ENCODE peak calls at places on chromosomes 6 and 20, in nine cellular contexts. One of them, this sample, is unnamed.
A peak's percentile ranks its signal among the peaks of the same experiment; 100 is the strongest.

GRCh38 chr6:44064089-44064947 is 62.9 kb downstream of the MRPL14 start:
- DNase-seq in Peyer's patch: no peak
- DNase-seq in esophagus muscularis mucosa: no peak
- DNase-seq in fibroblast of lung: peak; percentile 91
- DNase-seq in fibroblast of pulmonary artery: peak; percentile 99
- DNase-seq in endothelial cell of umbilical vein: peak; percentile 88
- DNase-seq in GM20000: peak; percentile 64
- DNase-seq in GM23338: no peak
- DNase-seq in IMR-90: peak; percentile 100
- DNase-seq in this sample: no peak

GRCh38 chr6:83853968-83854501 is 875 bp downstream of the RIPPLY2 start:
- DNase-seq in Peyer's patch: no peak
- DNase-seq in esophagus muscularis mucosa: no peak
- DNase-seq in fibroblast of lung: no peak
- DNase-seq in fibroblast of pulmonary artery: no peak
- DNase-seq in endothelial cell of umbilical vein: no peak
- DNase-seq in GM20000: no peak
- DNase-seq in GM23338: peak; percentile 72
- DNase-seq in IMR-90: no peak
- DNase-seq in this sample: no peak

GRCh38 chr20:50027611-50028105 is 44.9 kb downstream of the SNAI1 start:
- DNase-seq in Peyer's patch: no peak
- DNase-seq in esophagus muscularis mucosa: no peak
- DNase-seq in fibroblast of lung: peak; percentile 85
- DNase-seq in fibroblast of pulmonary artery: peak; percentile 94
- DNase-seq in endothelial cell of umbilical vein: peak; percentile 95
- DNase-seq in GM20000: no peak
- DNase-seq in GM23338: no peak
- DNase-seq in IMR-90: peak; percentile 92
- DNase-seq in this sample: no peak

GRCh38 chr20:3786126-3786484 is 435 bp downstream of the CENPB start:
- DNase-seq in Peyer's patch: peak; percentile 76
- DNase-seq in esophagus muscularis mucosa: no peak
- DNase-seq in fibroblast of lung: peak; percentile 66
- DNase-seq in fibroblast of pulmonary artery: peak; percentile 70
- DNase-seq in endothelial cell of umbilical vein: peak; percentile 67
- DNase-seq in GM20000: peak; percentile 73
- DNase-seq in GM23338: peak; percentile 55
- DNase-seq in IMR-90: peak; percentile 61
- DNase-seq in this sample: no peak

GRCh38 chr6:108559884-108560462 is 744 bp upstream of the FOXO3 start:
- DNase-seq in Peyer's patch: no peak
- DNase-seq in esophagus muscularis mucosa: peak; percentile 94
- DNase-seq in fibroblast of lung: peak; percentile 81
- DNase-seq in fibroblast of pulmonary artery: peak; percentile 73
- DNase-seq in endothelial cell of umbilical vein: peak; percentile 85
- DNase-seq in GM20000: no peak
- DNase-seq in GM23338: peak; percentile 90
- DNase-seq in IMR-90: peak; percentile 74
- DNase-seq in this sample: no peak

GRCh38 chr6:23980965-23981364 is 145.1 kb upstream of the NRSN1 start:
- DNase-seq in Peyer's patch: no peak
- DNase-seq in esophagus muscularis mucosa: no peak
- DNase-seq in fibroblast of lung: no peak
- DNase-seq in fibroblast of pulmonary artery: no peak
- DNase-seq in endothelial cell of umbilical vein: no peak
- DNase-seq in GM20000: no peak
- DNase-seq in GM23338: no peak
- DNase-seq in IMR-90: no peak
- DNase-seq in this sample: no peak

GRCh38 chr20:37727247-37727956 is 33.6 kb downstream of the CTNNBL1 start:
- DNase-seq in Peyer's patch: no peak
- DNase-seq in esophagus muscularis mucosa: no peak
- DNase-seq in fibroblast of lung: no peak
- DNase-seq in fibroblast of pulmonary artery: no peak
- DNase-seq in endothelial cell of umbilical vein: no peak
- DNase-seq in GM20000: no peak
- DNase-seq in GM23338: no peak
- DNase-seq in IMR-90: no peak
- DNase-seq in this sample: no peak

GRCh38 chr6:158038291-158039177 is 56.9 kb downstream of the SYNJ2 start:
- DNase-seq in Peyer's patch: no peak
- DNase-seq in esophagus muscularis mucosa: no peak
- DNase-seq in fibroblast of lung: no peak
- DNase-seq in fibroblast of pulmonary artery: no peak
- DNase-seq in endothelial cell of umbilical vein: no peak
- DNase-seq in GM20000: no peak
- DNase-seq in GM23338: no peak
- DNase-seq in IMR-90: no peak
- DNase-seq in this sample: no peak

GRCh38 chr6:32815115-32815514 is 1.7 kb downstream of the HLA-DOB start:
- DNase-seq in Peyer's patch: no peak
- DNase-seq in esophagus muscularis mucosa: peak; percentile 45
- DNase-seq in fibroblast of lung: peak; percentile 34
- DNase-seq in fibroblast of pulmonary artery: peak; percentile 8
- DNase-seq in endothelial cell of umbilical vein: no peak
- DNase-seq in GM20000: no peak
- DNase-seq in GM23338: no peak
- DNase-seq in IMR-90: peak; percentile 14
- DNase-seq in this sample: no peak

GRCh38 chr6:170439366-170440351 is 113.4 kb downstream of the PSMB1 start:
- DNase-seq in Peyer's patch: no peak
- DNase-seq in esophagus muscularis mucosa: no peak
- DNase-seq in fibroblast of lung: no peak
- DNase-seq in fibroblast of pulmonary artery: no peak
- DNase-seq in endothelial cell of umbilical vein: no peak
- DNase-seq in GM20000: no peak
- DNase-seq in GM23338: no peak
- DNase-seq in IMR-90: peak; percentile 31
- DNase-seq in this sample: no peak

GRCh38 chr20:60966031-60966430 is 286.0 kb upstream of the CDH4 start:
- DNase-seq in Peyer's patch: no peak
- DNase-seq in esophagus muscularis mucosa: no peak
- DNase-seq in fibroblast of lung: no peak
- DNase-seq in fibroblast of pulmonary artery: no peak
- DNase-seq in endothelial cell of umbilical vein: no peak
- DNase-seq in GM20000: no peak
- DNase-seq in GM23338: no peak
- DNase-seq in IMR-90: no peak
- DNase-seq in this sample: no peak

GRCh38 chr20:50569864-50570836 is 60.0 kb downstream of the PTPN1 start:
- DNase-seq in Peyer's patch: no peak
- DNase-seq in esophagus muscularis mucosa: no peak
- DNase-seq in fibroblast of lung: peak; percentile 59
- DNase-seq in fibroblast of pulmonary artery: peak; percentile 60
- DNase-seq in endothelial cell of umbilical vein: peak; percentile 42
- DNase-seq in GM20000: peak; percentile 74
- DNase-seq in GM23338: peak; percentile 72
- DNase-seq in IMR-90: peak; percentile 37
- DNase-seq in this sample: peak; percentile 20

GRCh38 chr20:55360895-55361294 is 644.4 kb downstream of the CBLN4 start:
- DNase-seq in Peyer's patch: no peak
- DNase-seq in esophagus muscularis mucosa: no peak
- DNase-seq in fibroblast of lung: no peak
- DNase-seq in fibroblast of pulmonary artery: no peak
- DNase-seq in endothelial cell of umbilical vein: no peak
- DNase-seq in GM20000: no peak
- DNase-seq in GM23338: no peak
- DNase-seq in IMR-90: no peak
- DNase-seq in this sample: no peak

GRCh38 chr6:30169658-30170614 is 6.6 kb downstream of the TRIM15 start:
- DNase-seq in Peyer's patch: no peak
- DNase-seq in esophagus muscularis mucosa: peak; percentile 57
- DNase-seq in fibroblast of lung: peak; percentile 63
- DNase-seq in fibroblast of pulmonary artery: peak; percentile 78
- DNase-seq in endothelial cell of umbilical vein: peak; percentile 66
- DNase-seq in GM20000: peak; percentile 77
- DNase-seq in GM23338: peak; percentile 83
- DNase-seq in IMR-90: peak; percentile 49
- DNase-seq in this sample: no peak

GRCh38 chr6:148507774-148508173 is 165.1 kb downstream of the SASH1 start:
- DNase-seq in Peyer's patch: no peak
- DNase-seq in esophagus muscularis mucosa: no peak
- DNase-seq in fibroblast of lung: peak; percentile 79
- DNase-seq in fibroblast of pulmonary artery: peak; percentile 55
- DNase-seq in endothelial cell of umbilical vein: no peak
- DNase-seq in GM20000: no peak
- DNase-seq in GM23338: no peak
- DNase-seq in IMR-90: peak; percentile 71
- DNase-seq in this sample: no peak

GRCh38 chr6:41683460-41684310 is 45.4 kb downstream of the MDFI start:
- DNase-seq in Peyer's patch: peak; percentile 87
- DNase-seq in esophagus muscularis mucosa: peak; percentile 95
- DNase-seq in fibroblast of lung: peak; percentile 70
- DNase-seq in fibroblast of pulmonary artery: peak; percentile 74
- DNase-seq in endothelial cell of umbilical vein: peak; percentile 64
- DNase-seq in GM20000: peak; percentile 90
- DNase-seq in GM23338: peak; percentile 86
- DNase-seq in IMR-90: peak; percentile 51
- DNase-seq in this sample: peak; percentile 78

GRCh38 chr6:7633361-7633760 is 43.4 kb downstream of the SNRNP48 start:
- DNase-seq in Peyer's patch: no peak
- DNase-seq in esophagus muscularis mucosa: no peak
- DNase-seq in fibroblast of lung: no peak
- DNase-seq in fibroblast of pulmonary artery: peak; percentile 80
- DNase-seq in endothelial cell of umbilical vein: no peak
- DNase-seq in GM20000: no peak
- DNase-seq in GM23338: no peak
- DNase-seq in IMR-90: peak; percentile 45
- DNase-seq in this sample: no peak

GRCh38 chr20:10508060-10508459 is 73.0 kb downstream of the SLX4IP start:
- DNase-seq in Peyer's patch: no peak
- DNase-seq in esophagus muscularis mucosa: no peak
- DNase-seq in fibroblast of lung: peak; percentile 49
- DNase-seq in fibroblast of pulmonary artery: peak; percentile 44
- DNase-seq in endothelial cell of umbilical vein: no peak
- DNase-seq in GM20000: no peak
- DNase-seq in GM23338: no peak
- DNase-seq in IMR-90: peak; percentile 19
- DNase-seq in this sample: no peak

DNA sequence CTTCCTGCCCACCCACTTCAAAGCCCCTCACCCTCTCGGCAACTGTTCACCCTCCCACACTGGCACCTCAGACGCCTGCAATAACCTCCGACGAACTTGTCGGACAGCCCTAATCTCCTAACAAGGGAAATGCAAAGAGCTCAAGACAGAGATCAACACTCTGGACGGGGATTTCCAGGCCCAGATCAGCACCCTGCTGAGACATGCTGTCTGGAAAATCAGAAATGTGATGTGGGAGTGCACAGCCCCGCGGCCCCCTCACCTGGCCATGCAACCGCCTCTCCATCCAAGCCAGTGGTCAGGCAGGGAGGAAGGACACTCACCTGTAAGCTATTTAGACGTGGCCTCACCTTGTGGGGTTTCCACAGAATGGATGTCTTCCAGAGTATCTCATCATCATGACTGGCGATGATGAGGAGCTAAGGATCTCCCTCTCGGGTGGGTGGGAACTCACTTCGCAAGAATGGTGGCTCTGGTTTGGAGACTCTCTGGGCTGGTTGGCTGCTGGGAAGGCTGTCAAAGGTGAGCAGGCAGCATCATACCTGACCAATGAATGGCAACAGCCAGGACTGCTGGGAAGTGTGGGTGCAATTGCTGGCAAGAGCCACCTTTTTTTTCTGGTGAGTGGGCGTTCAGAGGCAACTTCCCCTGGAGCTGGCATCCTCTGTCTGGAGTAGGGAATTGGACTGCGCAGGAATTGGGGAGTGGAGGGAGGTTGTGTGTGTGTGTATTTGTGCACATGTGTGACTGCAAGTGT is 28.1 kb upstream of the ADTRP start:
- DNase-seq in Peyer's patch: no peak
- DNase-seq in esophagus muscularis mucosa: peak; percentile 83
- DNase-seq in fibroblast of lung: no peak
- DNase-seq in fibroblast of pulmonary artery: no peak
- DNase-seq in endothelial cell of umbilical vein: no peak
- DNase-seq in GM20000: no peak
- DNase-seq in GM23338: no peak
- DNase-seq in IMR-90: no peak
- DNase-seq in this sample: no peak
- TF ChIP-seq CTCF in Peyer's patch: no peak
- TF ChIP-seq CTCF in esophagus muscularis mucosa: no peak
- TF ChIP-seq CTCF in fibroblast of lung: no peak
- TF ChIP-seq CTCF in fibroblast of pulmonary artery: no peak
- TF ChIP-seq CTCF in endothelial cell of umbilical vein: no peak
- TF ChIP-seq CTCF in GM20000: no peak
- TF ChIP-seq CTCF in GM23338: no peak
- TF ChIP-seq CTCF in IMR-90: no peak
- TF ChIP-seq CTCF in this sample: no peak

GRCh38 chr6:150353445-150353844 is 15.4 kb upstream of the IYD start:
- DNase-seq in Peyer's patch: no peak
- DNase-seq in esophagus muscularis mucosa: no peak
- DNase-seq in fibroblast of lung: no peak
- DNase-seq in fibroblast of pulmonary artery: no peak
- DNase-seq in endothelial cell of umbilical vein: no peak
- DNase-seq in GM20000: no peak
- DNase-seq in GM23338: no peak
- DNase-seq in IMR-90: no peak
- DNase-seq in this sample: no peak
- TF ChIP-seq CTCF in Peyer's patch: no peak
- TF ChIP-seq CTCF in esophagus muscularis mucosa: no peak
- TF ChIP-seq CTCF in fibroblast of lung: no peak
- TF ChIP-seq CTCF in fibroblast of pulmonary artery: no peak
- TF ChIP-seq CTCF in endothelial cell of umbilical vein: no peak
- TF ChIP-seq CTCF in GM20000: no peak
- TF ChIP-seq CTCF in GM23338: no peak
- TF ChIP-seq CTCF in IMR-90: no peak
- TF ChIP-seq CTCF in this sample: no peak

DNA sequence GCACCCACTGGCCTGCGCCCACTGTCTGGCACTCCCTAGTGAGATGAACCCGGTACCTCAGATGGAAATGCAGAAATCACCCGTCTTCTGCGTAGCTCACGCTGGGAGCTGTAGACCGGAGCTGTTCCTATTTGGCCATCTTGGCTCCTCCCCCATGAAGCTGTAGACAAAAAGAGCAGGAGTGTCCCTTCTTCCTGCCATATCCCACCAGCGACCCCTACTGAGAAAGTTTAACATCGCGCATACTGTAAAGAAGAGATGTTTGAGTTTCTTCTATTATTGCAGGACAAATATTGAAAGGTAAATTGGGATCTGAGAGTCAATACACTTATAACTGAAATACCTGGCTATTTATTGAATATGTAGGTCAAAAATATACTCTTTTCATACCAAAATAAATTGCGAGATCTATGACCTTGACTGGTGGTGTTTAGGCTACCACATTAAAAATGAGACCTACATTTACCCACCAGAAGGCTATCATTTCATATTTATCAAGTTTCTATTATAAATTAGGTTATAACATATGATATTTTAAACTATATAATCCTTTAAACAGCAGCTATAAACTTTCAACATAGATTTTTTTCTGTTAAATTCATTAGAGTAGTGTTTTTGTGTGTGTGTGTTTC is 586.3 kb downstream of the HTR1B start:
- DNase-seq in Peyer's patch: no peak
- DNase-seq in esophagus muscularis mucosa: no peak
- DNase-seq in fibroblast of lung: peak; percentile 6
- DNase-seq in fibroblast of pulmonary artery: peak; percentile 68
- DNase-seq in endothelial cell of umbilical vein: peak; percentile 37
- DNase-seq in GM20000: peak; percentile 6
- DNase-seq in GM23338: peak; percentile 96
- DNase-seq in IMR-90: peak; percentile 12
- DNase-seq in this sample: no peak
- TF ChIP-seq CTCF in Peyer's patch: no peak
- TF ChIP-seq CTCF in esophagus muscularis mucosa: peak; percentile 21
- TF ChIP-seq CTCF in fibroblast of lung: peak; percentile 7
- TF ChIP-seq CTCF in fibroblast of pulmonary artery: peak; percentile 47
- TF ChIP-seq CTCF in endothelial cell of umbilical vein: peak; percentile 13
- TF ChIP-seq CTCF in GM20000: no peak
- TF ChIP-seq CTCF in GM23338: peak; percentile 86
- TF ChIP-seq CTCF in IMR-90: peak; percentile 9
- TF ChIP-seq CTCF in this sample: no peak

GRCh38 chr20:47888351-47888750 is 103.1 kb upstream of the SULF2 start:
- DNase-seq in Peyer's patch: no peak
- DNase-seq in esophagus muscularis mucosa: no peak
- DNase-seq in fibroblast of lung: no peak
- DNase-seq in fibroblast of pulmonary artery: no peak
- DNase-seq in endothelial cell of umbilical vein: no peak
- DNase-seq in GM20000: no peak
- DNase-seq in GM23338: no peak
- DNase-seq in IMR-90: no peak
- DNase-seq in this sample: no peak
- TF ChIP-seq CTCF in Peyer's patch: no peak
- TF ChIP-seq CTCF in esophagus muscularis mucosa: no peak
- TF ChIP-seq CTCF in fibroblast of lung: no peak
- TF ChIP-seq CTCF in fibroblast of pulmonary artery: no peak
- TF ChIP-seq CTCF in endothelial cell of umbilical vein: no peak
- TF ChIP-seq CTCF in GM20000: no peak
- TF ChIP-seq CTCF in GM23338: no peak
- TF ChIP-seq CTCF in IMR-90: no peak
- TF ChIP-seq CTCF in this sample: no peak